ENCODE peak calls at places on chromosomes 1 and 21, in seven cellular contexts. S, F, Z, D, C, Q and V are unnamed samples.

GRCh38 chr1:25615563-25616079 is 970 bp upstream of the MAN1C1 start:
- DNase-seq in D (no peak), S (no peak), F (no peak), Z (no peak), C (no peak), Q (no peak), V (no peak)

GRCh38 chr1:243748706-243749283 is 101.2 kb downstream of the AKT3 start:
- DNase-seq in S (no peak), D (peak; percentile 68), Z (no peak), C (no peak), Q (no peak), F (no peak), V (peak; percentile 43)

GRCh38 chr1:110430366-110430765 is 20.6 kb upstream of the PROK1 start:
- DNase-seq in C (no peak), F (no peak), Z (no peak), S (no peak), D (peak; percentile 19), Q (no peak), V (no peak)

GRCh38 chr1:18182518-18183160 is 75.0 kb downstream of the IGSF21 start:
- DNase-seq in Z (no peak), Q (no peak), S (no peak), F (no peak), C (no peak), D (no peak), V (no peak)

GRCh38 chr1:81660286-81660685 is 140.4 kb upstream of the ADGRL2 start:
- DNase-seq in Q (no peak), F (no peak), D (no peak), S (no peak), Z (no peak), C (no peak), V (no peak)

GRCh38 chr1:34780528-34780927 is 486 bp upstream of the GJB3 start:
- DNase-seq in S (no peak), F (no peak), D (no peak), Q (no peak), Z (peak; percentile 32), C (no peak), V (no peak)

GRCh38 chr1:20480261-20481157 is 5.5 kb downstream of the CAMK2N1 start:
- DNase-seq in Q (no peak), D (no peak), F (peak; percentile 66), S (no peak), C (no peak), Z (peak; percentile 12), V (no peak)

GRCh38 chr1:15261155-15262002 is 14.4 kb downstream of the FHAD1 start:
- DNase-seq in D (no peak), Q (peak; percentile 38), S (no peak), C (no peak), F (peak; percentile 52), Z (peak; percentile 75), V (no peak)

GRCh38 chr1:151036356-151036755 is at the start of gene BNIPL:
- DNase-seq in D (no peak), Q (no peak), Z (no peak), C (no peak), F (no peak), S (no peak), V (no peak)

GRCh38 chr21:29265690-29266479 is 32.8 kb upstream of the BACH1 start:
- DNase-seq in F (no peak), D (no peak), Z (no peak), Q (no peak), C (no peak), S (no peak), V (no peak)

GRCh38 chr1:53503433-53503925 is 44.3 kb downstream of the DMRTB1 start:
- DNase-seq in C (no peak), Q (no peak), F (no peak), S (no peak), D (no peak), Z (no peak), V (no peak)
- TF ChIP-seq CTCF in C (no peak), Q (no peak), F (no peak), S (no peak), D (no peak), Z (no peak), V (no peak)

GRCh38 chr1:107640207-107640606 is 324.8 kb downstream of the VAV3 start:
- DNase-seq in Q (no peak), D (no peak), F (no peak), C (no peak), S (no peak), Z (no peak), V (no peak)
- TF ChIP-seq CTCF in Q (no peak), D (no peak), F (no peak), C (no peak), S (no peak), Z (no peak), V (no peak)

DNA sequence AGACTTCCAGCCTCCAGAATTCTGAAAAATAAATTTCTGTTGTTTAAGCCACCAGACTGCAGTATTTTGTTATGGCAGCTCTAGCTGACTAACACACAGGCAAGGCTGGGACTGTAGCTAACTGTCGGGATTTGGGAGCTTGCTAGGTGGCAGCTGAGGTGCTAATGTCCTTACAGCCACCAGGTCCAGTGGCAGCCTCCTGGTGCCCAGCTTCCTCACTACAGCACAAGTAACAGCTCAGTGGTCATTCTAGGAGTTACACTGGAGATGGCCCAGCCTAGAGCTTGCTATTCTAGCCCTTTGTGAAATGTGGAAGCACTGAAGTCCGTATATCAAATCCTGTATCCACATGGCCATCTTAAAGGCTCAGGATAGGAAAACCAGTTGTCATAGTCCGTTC is 4.3 kb upstream of the C1orf115 start:
- DNase-seq in Q (no peak), F (no peak), S (no peak), Z (no peak), D (no peak), C (no peak), V (no peak)
- TF ChIP-seq CTCF in Q (no peak), F (no peak), S (no peak), Z (no peak), D (no peak), C (no peak), V (no peak)

DNA sequence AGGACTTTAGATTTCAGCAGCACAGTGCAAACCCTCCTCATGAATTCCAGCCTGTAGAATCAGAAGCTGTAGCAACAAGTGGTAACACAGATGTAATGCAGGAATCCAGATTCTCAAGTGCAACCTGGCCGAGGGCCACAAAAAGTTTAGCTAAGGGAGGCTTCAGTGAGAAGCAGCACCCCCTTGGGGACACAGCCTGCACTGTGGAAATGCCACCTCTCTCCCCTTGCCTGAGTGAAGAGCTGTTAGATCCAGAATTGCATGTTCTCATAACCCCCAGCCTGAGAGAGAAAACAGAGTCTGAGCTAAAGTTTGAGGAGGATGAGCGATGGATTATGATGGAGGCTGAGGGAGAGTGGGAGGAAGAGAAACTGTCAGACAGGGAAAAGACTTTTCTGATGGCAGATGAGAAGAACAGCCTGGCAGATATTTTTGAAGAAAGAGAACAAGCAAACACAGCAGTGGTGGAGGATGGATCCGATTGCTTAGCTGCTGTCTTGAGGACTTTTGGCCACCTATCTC is 80.5 kb upstream of the BMP8A start:
- DNase-seq in Z (peak; percentile 87), Q (peak; percentile 81), D (peak; percentile 80), C (no peak), F (peak; percentile 82), S (peak; percentile 60), V (no peak)
- TF ChIP-seq CTCF in Z (peak; percentile 69), Q (peak; percentile 60), D (peak; percentile 84), C (no peak), F (peak; percentile 59), S (peak; percentile 33), V (peak; percentile 38)